ENCODE peak calls at places on chromosomes 6 and 20, in five cellular contexts. One of them, this sample, is unnamed.

GRCh38 chr6:5850848-5851255 is 155.9 kb downstream of the NRN1 start:
- DNase-seq in activated T-helper 1 cell treated with anti-CD3 and anti-CD28 coated beads, Interleukin-2, amount 50 U/mL, for 16 hours: no peak
- DNase-seq in NCI-H524: no peak
- DNase-seq in pons: no peak
- DNase-seq in cardiac fibroblast: no peak
- DNase-seq in this sample: no peak

GRCh38 chr20:38747495-38748096 is 664 bp upstream of the ACTR5 start:
- DNase-seq in pons: peak
- DNase-seq in cardiac fibroblast: no peak
- DNase-seq in NCI-H524: no peak
- DNase-seq in activated T-helper 1 cell treated with anti-CD3 and anti-CD28 coated beads, Interleukin-2, amount 50 U/mL, for 16 hours: no peak
- DNase-seq in this sample: no peak

GRCh38 chr6:29943053-29943966 is 978 bp downstream of the HLA-A start:
- DNase-seq in cardiac fibroblast: no peak
- DNase-seq in pons: no peak
- DNase-seq in activated T-helper 1 cell treated with anti-CD3 and anti-CD28 coated beads, Interleukin-2, amount 50 U/mL, for 16 hours: no peak
- DNase-seq in NCI-H524: no peak
- DNase-seq in this sample: no peak

GRCh38 chr20:25360631-25361286 is 29.9 kb downstream of the ABHD12 start:
- DNase-seq in NCI-H524: no peak
- DNase-seq in activated T-helper 1 cell treated with anti-CD3 and anti-CD28 coated beads, Interleukin-2, amount 50 U/mL, for 16 hours: no peak
- DNase-seq in cardiac fibroblast: peak
- DNase-seq in pons: no peak
- DNase-seq in this sample: peak

GRCh38 chr20:37511605-37512275 is 9.3 kb upstream of the NNAT start:
- DNase-seq in pons: no peak
- DNase-seq in cardiac fibroblast: peak
- DNase-seq in activated T-helper 1 cell treated with anti-CD3 and anti-CD28 coated beads, Interleukin-2, amount 50 U/mL, for 16 hours: no peak
- DNase-seq in NCI-H524: peak
- DNase-seq in this sample: peak

GRCh38 chr20:63071541-63072181 is 64.9 kb upstream of the BHLHE23 start:
- DNase-seq in cardiac fibroblast: peak
- DNase-seq in activated T-helper 1 cell treated with anti-CD3 and anti-CD28 coated beads, Interleukin-2, amount 50 U/mL, for 16 hours: no peak
- DNase-seq in NCI-H524: no peak
- DNase-seq in pons: no peak
- DNase-seq in this sample: no peak

GRCh38 chr6:44228433-44228832 is 5.0 kb downstream of the SLC29A1 start:
- DNase-seq in activated T-helper 1 cell treated with anti-CD3 and anti-CD28 coated beads, Interleukin-2, amount 50 U/mL, for 16 hours: no peak
- DNase-seq in cardiac fibroblast: no peak
- DNase-seq in pons: no peak
- DNase-seq in NCI-H524: no peak
- DNase-seq in this sample: no peak

GRCh38 chr6:118748311-118749062 is 97.1 kb upstream of the CEP85L start:
- DNase-seq in pons: peak
- DNase-seq in NCI-H524: peak
- DNase-seq in activated T-helper 1 cell treated with anti-CD3 and anti-CD28 coated beads, Interleukin-2, amount 50 U/mL, for 16 hours: no peak
- DNase-seq in cardiac fibroblast: no peak
- DNase-seq in this sample: peak

GRCh38 chr6:168123165-168123911 is 44.3 kb upstream of the FRMD1 start:
- DNase-seq in cardiac fibroblast: no peak
- DNase-seq in activated T-helper 1 cell treated with anti-CD3 and anti-CD28 coated beads, Interleukin-2, amount 50 U/mL, for 16 hours: no peak
- DNase-seq in pons: no peak
- DNase-seq in NCI-H524: no peak
- DNase-seq in this sample: no peak

GRCh38 chr6:4396032-4396431 is 260.7 kb upstream of the ECI2 start:
- DNase-seq in cardiac fibroblast: peak
- DNase-seq in pons: no peak
- DNase-seq in activated T-helper 1 cell treated with anti-CD3 and anti-CD28 coated beads, Interleukin-2, amount 50 U/mL, for 16 hours: no peak
- DNase-seq in NCI-H524: no peak
- DNase-seq in this sample: no peak

GRCh38 chr20:50273601-50274491 is 83.2 kb downstream of the CEBPB start:
- DNase-seq in NCI-H524: peak
- DNase-seq in activated T-helper 1 cell treated with anti-CD3 and anti-CD28 coated beads, Interleukin-2, amount 50 U/mL, for 16 hours: no peak
- DNase-seq in cardiac fibroblast: no peak
- DNase-seq in pons: no peak
- DNase-seq in this sample: no peak

GRCh38 chr6:30494275-30494990 is 5.1 kb downstream of the HLA-E start:
- DNase-seq in NCI-H524: no peak
- DNase-seq in activated T-helper 1 cell treated with anti-CD3 and anti-CD28 coated beads, Interleukin-2, amount 50 U/mL, for 16 hours: no peak
- DNase-seq in cardiac fibroblast: no peak
- DNase-seq in pons: no peak
- DNase-seq in this sample: no peak

GRCh38 chr20:41167118-41167470 is 29.8 kb downstream of the PLCG1 start:
- DNase-seq in activated T-helper 1 cell treated with anti-CD3 and anti-CD28 coated beads, Interleukin-2, amount 50 U/mL, for 16 hours: no peak
- DNase-seq in NCI-H524: no peak
- DNase-seq in pons: no peak
- DNase-seq in cardiac fibroblast: no peak
- DNase-seq in this sample: no peak

GRCh38 chr6:13077117-13077516 is 251.2 kb downstream of the TBC1D7 start:
- DNase-seq in NCI-H524: no peak
- DNase-seq in cardiac fibroblast: no peak
- DNase-seq in activated T-helper 1 cell treated with anti-CD3 and anti-CD28 coated beads, Interleukin-2, amount 50 U/mL, for 16 hours: no peak
- DNase-seq in pons: no peak
- DNase-seq in this sample: no peak

GRCh38 chr6:142732790-142733189 is 212.2 kb downstream of the HIVEP2 start:
- DNase-seq in NCI-H524: no peak
- DNase-seq in pons: no peak
- DNase-seq in activated T-helper 1 cell treated with anti-CD3 and anti-CD28 coated beads, Interleukin-2, amount 50 U/mL, for 16 hours: no peak
- DNase-seq in cardiac fibroblast: no peak
- DNase-seq in this sample: no peak

GRCh38 chr6:129104131-129104530 is 221.2 kb downstream of the LAMA2 start:
- DNase-seq in activated T-helper 1 cell treated with anti-CD3 and anti-CD28 coated beads, Interleukin-2, amount 50 U/mL, for 16 hours: no peak
- DNase-seq in pons: no peak
- DNase-seq in NCI-H524: no peak
- DNase-seq in cardiac fibroblast: peak
- DNase-seq in this sample: no peak

GRCh38 chr6:90295854-90296345 is 743 bp downstream of the BACH2 start:
- DNase-seq in pons: peak
- DNase-seq in activated T-helper 1 cell treated with anti-CD3 and anti-CD28 coated beads, Interleukin-2, amount 50 U/mL, for 16 hours: peak
- DNase-seq in cardiac fibroblast: peak
- DNase-seq in NCI-H524: peak
- DNase-seq in this sample: no peak

GRCh38 chr6:71045296-71045695 is 88.4 kb upstream of the B3GAT2 start:
- DNase-seq in cardiac fibroblast: no peak
- DNase-seq in pons: no peak
- DNase-seq in NCI-H524: no peak
- DNase-seq in activated T-helper 1 cell treated with anti-CD3 and anti-CD28 coated beads, Interleukin-2, amount 50 U/mL, for 16 hours: no peak
- DNase-seq in this sample: no peak

GRCh38 chr6:105974981-105975380 is 111.2 kb upstream of the PRDM1 start:
- DNase-seq in pons: no peak
- DNase-seq in NCI-H524: no peak
- DNase-seq in cardiac fibroblast: no peak
- DNase-seq in activated T-helper 1 cell treated with anti-CD3 and anti-CD28 coated beads, Interleukin-2, amount 50 U/mL, for 16 hours: no peak
- DNase-seq in this sample: no peak

GRCh38 chr6:89284081-89284480 is 31.0 kb downstream of the GABRR2 start:
- DNase-seq in cardiac fibroblast: no peak
- DNase-seq in pons: no peak
- DNase-seq in NCI-H524: no peak
- DNase-seq in activated T-helper 1 cell treated with anti-CD3 and anti-CD28 coated beads, Interleukin-2, amount 50 U/mL, for 16 hours: no peak
- DNase-seq in this sample: no peak

GRCh38 chr6:135163440-135163738 is 17.7 kb upstream of the MYB start:
- DNase-seq in pons: no peak
- DNase-seq in NCI-H524: no peak
- DNase-seq in activated T-helper 1 cell treated with anti-CD3 and anti-CD28 coated beads, Interleukin-2, amount 50 U/mL, for 16 hours: no peak
- DNase-seq in cardiac fibroblast: no peak
- DNase-seq in this sample: no peak

GRCh38 chr20:50445367-50446151 is 64.6 kb upstream of the PTPN1 start:
- DNase-seq in NCI-H524: no peak
- DNase-seq in cardiac fibroblast: no peak
- DNase-seq in pons: no peak
- DNase-seq in activated T-helper 1 cell treated with anti-CD3 and anti-CD28 coated beads, Interleukin-2, amount 50 U/mL, for 16 hours: no peak
- DNase-seq in this sample: peak

GRCh38 chr20:59828478-59829414 is 104.7 kb downstream of the SYCP2 start:
- DNase-seq in pons: no peak
- DNase-seq in activated T-helper 1 cell treated with anti-CD3 and anti-CD28 coated beads, Interleukin-2, amount 50 U/mL, for 16 hours: no peak
- DNase-seq in NCI-H524: no peak
- DNase-seq in cardiac fibroblast: no peak
- DNase-seq in this sample: no peak

GRCh38 chr6:138844203-138844602 is 48.3 kb downstream of the ECT2L start:
- DNase-seq in activated T-helper 1 cell treated with anti-CD3 and anti-CD28 coated beads, Interleukin-2, amount 50 U/mL, for 16 hours: no peak
- DNase-seq in pons: peak
- DNase-seq in NCI-H524: peak
- DNase-seq in cardiac fibroblast: peak
- DNase-seq in this sample: no peak

GRCh38 chr6:33789550-33789895 is 593 bp upstream of the LEMD2 start:
- DNase-seq in activated T-helper 1 cell treated with anti-CD3 and anti-CD28 coated beads, Interleukin-2, amount 50 U/mL, for 16 hours: no peak
- DNase-seq in cardiac fibroblast: no peak
- DNase-seq in pons: no peak
- DNase-seq in NCI-H524: no peak
- DNase-seq in this sample: no peak

GRCh38 chr6:24855389-24856245 is 56.9 kb upstream of the ARMH2 start:
- DNase-seq in activated T-helper 1 cell treated with anti-CD3 and anti-CD28 coated beads, Interleukin-2, amount 50 U/mL, for 16 hours: peak
- DNase-seq in NCI-H524: peak
- DNase-seq in cardiac fibroblast: peak
- DNase-seq in pons: peak
- DNase-seq in this sample: peak

GRCh38 chr6:53055873-53056272 is 9.3 kb upstream of the FBXO9 start:
- DNase-seq in activated T-helper 1 cell treated with anti-CD3 and anti-CD28 coated beads, Interleukin-2, amount 50 U/mL, for 16 hours: no peak
- DNase-seq in NCI-H524: no peak
- DNase-seq in pons: no peak
- DNase-seq in cardiac fibroblast: no peak
- DNase-seq in this sample: no peak

GRCh38 chr20:34531608-34532265 is 15.5 kb downstream of the DYNLRB1 start:
- DNase-seq in NCI-H524: no peak
- DNase-seq in pons: no peak
- DNase-seq in activated T-helper 1 cell treated with anti-CD3 and anti-CD28 coated beads, Interleukin-2, amount 50 U/mL, for 16 hours: no peak
- DNase-seq in cardiac fibroblast: no peak
- DNase-seq in this sample: no peak